ENCODE peak calls at places on chromosomes 6 and 20, in five cellular contexts. B, T, L, E and D are unnamed samples.

GRCh38 chr6:16711551-16712249 is 49.6 kb downstream of the ATXN1 start:
- DNase-seq in B (no peak), T (no peak), L (no peak), E (peak; percentile 27), D (no peak)

GRCh38 chr6:84508981-84509380 is 255.4 kb downstream of the TBX18 start:
- DNase-seq in B (no peak), T (no peak), L (no peak), E (no peak), D (peak; percentile 79)

GRCh38 chr20:60477958-60478357 is 519.7 kb downstream of the CDH26 start:
- DNase-seq in B (no peak), T (peak; percentile 20), L (no peak), E (no peak), D (no peak)

GRCh38 chr20:25587536-25587935 is 2.2 kb upstream of the NINL start:
- DNase-seq in B (no peak), T (no peak), L (no peak), E (no peak), D (no peak)

GRCh38 chr6:70651326-70651905 is 16.3 kb upstream of the SMAP1 start:
- DNase-seq in B (no peak), T (no peak), L (no peak), E (no peak), D (no peak)

GRCh38 chr6:14728396-14729024 is 517.4 kb upstream of the JARID2 start:
- DNase-seq in B (no peak), T (peak; percentile 81), L (no peak), E (no peak), D (no peak)

GRCh38 chr6:119259027-119259426 is 90.5 kb downstream of the MAN1A1 start:
- DNase-seq in B (no peak), T (no peak), L (no peak), E (no peak), D (no peak)

GRCh38 chr20:45704969-45705637 is at the start of gene WFDC10B:
- DNase-seq in B (no peak), T (peak; percentile 60), L (no peak), E (no peak), D (no peak)

GRCh38 chr6:56953597-56954388 is 1.1 kb upstream of the BEND6 start:
- DNase-seq in B (no peak), T (no peak), L (no peak), E (peak; percentile 3), D (no peak)